ENCODE peak calls at places on chromosomes 6 and 20, in four cellular contexts. One of them, this sample, is unnamed.

GRCh38 chr6:148557796-148558457 is 188.9 kb upstream of the UST start:
- DNase-seq in adrenal gland: no peak
- DNase-seq in lower lobe of right lung: no peak
- DNase-seq in bronchial epithelial cell: no peak
- DNase-seq in this sample: no peak

GRCh38 chr6:2741756-2742155 is 9.0 kb downstream of the MYLK4 start:
- DNase-seq in adrenal gland: no peak
- DNase-seq in lower lobe of right lung: no peak
- DNase-seq in bronchial epithelial cell: no peak
- DNase-seq in this sample: no peak

GRCh38 chr6:110990835-110991576 is 9.2 kb downstream of the RPF2 start:
- DNase-seq in adrenal gland: no peak
- DNase-seq in lower lobe of right lung: no peak
- DNase-seq in bronchial epithelial cell: no peak
- DNase-seq in this sample: no peak

GRCh38 chr20:57388953-57389694 is 2.1 kb upstream of the RBM38 start:
- DNase-seq in adrenal gland: peak; percentile 84
- DNase-seq in lower lobe of right lung: peak; percentile 90
- DNase-seq in bronchial epithelial cell: peak; percentile 46
- DNase-seq in this sample: peak; percentile 82

GRCh38 chr20:34952676-34953075 is 2.9 kb downstream of the GSS start:
- DNase-seq in adrenal gland: no peak
- DNase-seq in lower lobe of right lung: no peak
- DNase-seq in bronchial epithelial cell: no peak
- DNase-seq in this sample: no peak

GRCh38 chr6:113122060-113122459 is 735.1 kb upstream of the MARCKS start:
- DNase-seq in adrenal gland: peak; percentile 14
- DNase-seq in lower lobe of right lung: no peak
- DNase-seq in bronchial epithelial cell: peak; percentile 83
- DNase-seq in this sample: no peak

GRCh38 chr20:40805592-40805991 is 116.6 kb upstream of the MAFB start:
- DNase-seq in adrenal gland: no peak
- DNase-seq in lower lobe of right lung: no peak
- DNase-seq in bronchial epithelial cell: no peak
- DNase-seq in this sample: no peak

GRCh38 chr6:53273356-53273755 is 75.4 kb downstream of the ELOVL5 start:
- DNase-seq in adrenal gland: no peak
- DNase-seq in lower lobe of right lung: no peak
- DNase-seq in bronchial epithelial cell: no peak
- DNase-seq in this sample: no peak

GRCh38 chr6:168365422-168366165 is 46.0 kb upstream of the DACT2 start:
- DNase-seq in adrenal gland: no peak
- DNase-seq in lower lobe of right lung: no peak
- DNase-seq in bronchial epithelial cell: no peak
- DNase-seq in this sample: peak; percentile 19

GRCh38 chr6:113871975-113872374 is 14.8 kb downstream of the MARCKS start:
- DNase-seq in adrenal gland: no peak
- DNase-seq in lower lobe of right lung: no peak
- DNase-seq in bronchial epithelial cell: no peak
- DNase-seq in this sample: no peak

GRCh38 chr6:30101423-30101938 is 11.4 kb downstream of the TRIM31 start:
- DNase-seq in adrenal gland: no peak
- DNase-seq in lower lobe of right lung: no peak
- DNase-seq in bronchial epithelial cell: peak; percentile 30
- DNase-seq in this sample: no peak

GRCh38 chr20:4455301-4455701 is 266.4 kb upstream of the PRND start:
- DNase-seq in adrenal gland: no peak
- DNase-seq in lower lobe of right lung: no peak
- DNase-seq in bronchial epithelial cell: peak; percentile 76
- DNase-seq in this sample: no peak

GRCh38 chr6:117956386-117956785 is 49.3 kb downstream of the SLC35F1 start:
- DNase-seq in adrenal gland: peak; percentile 13
- DNase-seq in lower lobe of right lung: no peak
- DNase-seq in bronchial epithelial cell: no peak
- DNase-seq in this sample: no peak

GRCh38 chr6:33624856-33625255 is 3.7 kb downstream of the ITPR3 start:
- DNase-seq in adrenal gland: peak; percentile 58
- DNase-seq in lower lobe of right lung: no peak
- DNase-seq in bronchial epithelial cell: no peak
- DNase-seq in this sample: no peak

GRCh38 chr6:153898360-153899059 is 140.5 kb upstream of the OPRM1 start:
- DNase-seq in adrenal gland: no peak
- DNase-seq in lower lobe of right lung: no peak
- DNase-seq in bronchial epithelial cell: no peak
- DNase-seq in this sample: no peak

GRCh38 chr6:77456531-77457248 is 6.6 kb downstream of the HTR1B start:
- DNase-seq in adrenal gland: peak; percentile 17
- DNase-seq in lower lobe of right lung: no peak
- DNase-seq in bronchial epithelial cell: peak; percentile 95
- DNase-seq in this sample: no peak

GRCh38 chr6:115365783-115366182 is 694.9 kb downstream of the FRK start:
- DNase-seq in adrenal gland: no peak
- DNase-seq in lower lobe of right lung: no peak
- DNase-seq in bronchial epithelial cell: no peak
- DNase-seq in this sample: no peak

GRCh38 chr20:62423326-62423706 is 4.0 kb downstream of the RBBP8NL start:
- DNase-seq in adrenal gland: no peak
- DNase-seq in lower lobe of right lung: no peak
- DNase-seq in bronchial epithelial cell: no peak
- DNase-seq in this sample: no peak

GRCh38 chr6:33840064-33840926 is 36.5 kb upstream of the MLN start:
- DNase-seq in adrenal gland: peak; percentile 68
- DNase-seq in lower lobe of right lung: no peak
- DNase-seq in bronchial epithelial cell: peak; percentile 98
- DNase-seq in this sample: peak; percentile 51

GRCh38 chr6:113833537-113833936 is 23.6 kb upstream of the MARCKS start:
- DNase-seq in adrenal gland: no peak
- DNase-seq in lower lobe of right lung: no peak
- DNase-seq in bronchial epithelial cell: peak; percentile 53
- DNase-seq in this sample: no peak

GRCh38 chr20:36399147-36399968 is 93.2 kb downstream of the DLGAP4 start:
- DNase-seq in adrenal gland: peak; percentile 70
- DNase-seq in lower lobe of right lung: no peak
- DNase-seq in bronchial epithelial cell: peak; percentile 43
- DNase-seq in this sample: no peak

GRCh38 chr20:63522091-63522868 is 1.7 kb downstream of the PPDPF start:
- DNase-seq in adrenal gland: no peak
- DNase-seq in lower lobe of right lung: no peak
- DNase-seq in bronchial epithelial cell: no peak
- DNase-seq in this sample: no peak

DNA sequence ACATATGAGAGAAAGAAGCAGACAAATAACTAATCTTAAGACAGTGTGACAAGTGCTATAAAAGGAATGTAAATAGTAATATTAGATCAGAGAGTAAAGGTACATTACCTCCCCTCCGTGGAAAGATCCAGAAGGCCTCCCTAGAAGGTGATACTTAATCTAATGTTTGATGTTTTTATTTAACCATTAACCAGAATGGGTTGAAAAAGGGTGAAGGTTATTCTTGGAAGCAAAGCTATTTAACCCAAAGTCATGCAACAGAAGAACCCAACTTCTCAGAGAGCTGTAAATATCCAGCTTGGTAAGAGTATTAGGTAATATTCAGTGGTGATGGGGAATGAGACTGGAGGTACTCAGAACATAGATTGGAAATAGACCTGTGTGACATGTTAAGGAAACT is 68.0 kb upstream of the HIVEP1 start:
- DNase-seq in adrenal gland: no peak
- DNase-seq in lower lobe of right lung: no peak
- DNase-seq in bronchial epithelial cell: no peak
- DNase-seq in this sample: no peak
- H3K36me3 ChIP-seq in adrenal gland: no peaks in the 10 kb centered on the region
- H3K36me3 ChIP-seq in lower lobe of right lung: no peaks in the 10 kb centered on the region
- H3K36me3 ChIP-seq in bronchial epithelial cell: no peaks in the 10 kb centered on the region
- H3K36me3 ChIP-seq in this sample: no peaks in the 10 kb centered on the region

GRCh38 chr20:48419173-48419572 is 408.6 kb downstream of the PREX1 start:
- DNase-seq in adrenal gland: no peak
- DNase-seq in lower lobe of right lung: no peak
- DNase-seq in bronchial epithelial cell: no peak
- DNase-seq in this sample: no peak

GRCh38 chr20:48425776-48426175 is 402.0 kb downstream of the PREX1 start:
- DNase-seq in adrenal gland: no peak
- DNase-seq in lower lobe of right lung: no peak
- DNase-seq in bronchial epithelial cell: no peak
- DNase-seq in this sample: no peak

GRCh38 chr20:48416002-48416401 is 411.8 kb downstream of the PREX1 start:
- DNase-seq in adrenal gland: no peak
- DNase-seq in lower lobe of right lung: no peak
- DNase-seq in bronchial epithelial cell: no peak
- DNase-seq in this sample: no peak

GRCh38 chr20:48422242-48422960 is 405.4 kb downstream of the PREX1 start:
- DNase-seq in adrenal gland: no peak
- DNase-seq in lower lobe of right lung: no peak
- DNase-seq in bronchial epithelial cell: no peak
- DNase-seq in this sample: no peak

DNA sequence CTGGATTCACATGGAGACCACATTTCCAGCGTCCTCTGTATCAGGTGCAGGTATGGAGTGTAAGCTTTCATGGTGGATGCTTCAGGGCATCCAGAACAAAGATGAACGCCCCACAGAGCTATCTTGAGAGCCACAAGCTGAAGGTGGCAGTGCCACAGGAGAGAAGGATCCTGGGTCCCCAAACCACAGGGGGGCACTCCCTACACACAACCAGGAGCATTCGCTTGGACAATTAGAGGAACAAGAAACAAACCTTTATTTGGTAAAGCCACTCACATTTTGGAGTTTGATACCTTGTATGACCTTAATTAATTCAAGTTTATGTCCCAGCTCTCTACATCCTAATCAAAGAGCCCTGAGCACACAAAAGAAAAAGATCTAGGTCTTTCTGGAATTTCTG is 406.3 kb downstream of the PREX1 start:
- DNase-seq in adrenal gland: no peak
- DNase-seq in lower lobe of right lung: no peak
- DNase-seq in bronchial epithelial cell: no peak
- DNase-seq in this sample: no peak
- TF ChIP-seq CTCF in adrenal gland: no peak
- TF ChIP-seq CTCF in lower lobe of right lung: no peak
- TF ChIP-seq CTCF in bronchial epithelial cell: no peak
- TF ChIP-seq CTCF in this sample: no peak

GRCh38 chr6:132471787-132472186 is 41.1 kb downstream of the STX7 start:
- DNase-seq in adrenal gland: no peak
- DNase-seq in lower lobe of right lung: no peak
- DNase-seq in bronchial epithelial cell: no peak
- DNase-seq in this sample: no peak
- H3K36me3 ChIP-seq in adrenal gland: peaks cover 20% of the 10 kb centered on the region
- H3K36me3 ChIP-seq in lower lobe of right lung: peaks cover 66% of the 10 kb centered on the region
- H3K36me3 ChIP-seq in bronchial epithelial cell: peaks cover 5% of the 10 kb centered on the region
- H3K36me3 ChIP-seq in this sample: no peaks in the 10 kb centered on the region

GRCh38 chr6:44567406-44567805 is 179.9 kb downstream of the CDC5L start:
- DNase-seq in adrenal gland: no peak
- DNase-seq in lower lobe of right lung: no peak
- DNase-seq in bronchial epithelial cell: no peak
- DNase-seq in this sample: no peak

GRCh38 chr6:44572346-44572745 is 184.8 kb downstream of the CDC5L start:
- DNase-seq in adrenal gland: no peak
- DNase-seq in lower lobe of right lung: no peak
- DNase-seq in bronchial epithelial cell: no peak
- DNase-seq in this sample: no peak

GRCh38 chr6:44569131-44569530 is 181.6 kb downstream of the CDC5L start:
- DNase-seq in adrenal gland: no peak
- DNase-seq in lower lobe of right lung: no peak
- DNase-seq in bronchial epithelial cell: no peak
- DNase-seq in this sample: no peak

GRCh38 chr6:44569931-44570385 is 182.5 kb downstream of the CDC5L start:
- DNase-seq in adrenal gland: peak; percentile 37
- DNase-seq in lower lobe of right lung: peak; percentile 70
- DNase-seq in bronchial epithelial cell: no peak
- DNase-seq in this sample: peak; percentile 49

GRCh38 chr6:44571510-44571909 is 184.0 kb downstream of the CDC5L start:
- DNase-seq in adrenal gland: no peak
- DNase-seq in lower lobe of right lung: no peak
- DNase-seq in bronchial epithelial cell: no peak
- DNase-seq in this sample: no peak
- TF ChIP-seq CTCF in adrenal gland: no peak
- TF ChIP-seq CTCF in lower lobe of right lung: no peak
- TF ChIP-seq CTCF in bronchial epithelial cell: no peak
- TF ChIP-seq CTCF in this sample: no peak

GRCh38 chr6:166484863-166485262 is 101.6 kb downstream of the RAMACL start:
- DNase-seq in adrenal gland: no peak
- DNase-seq in lower lobe of right lung: no peak
- DNase-seq in bronchial epithelial cell: no peak
- DNase-seq in this sample: no peak
- H3K36me3 ChIP-seq in adrenal gland: no peaks in the 10 kb centered on the region
- H3K36me3 ChIP-seq in lower lobe of right lung: peaks cover 73% of the 10 kb centered on the region
- H3K36me3 ChIP-seq in bronchial epithelial cell: peaks cover 4% of the 10 kb centered on the region
- H3K36me3 ChIP-seq in this sample: no peaks in the 10 kb centered on the region

DNA sequence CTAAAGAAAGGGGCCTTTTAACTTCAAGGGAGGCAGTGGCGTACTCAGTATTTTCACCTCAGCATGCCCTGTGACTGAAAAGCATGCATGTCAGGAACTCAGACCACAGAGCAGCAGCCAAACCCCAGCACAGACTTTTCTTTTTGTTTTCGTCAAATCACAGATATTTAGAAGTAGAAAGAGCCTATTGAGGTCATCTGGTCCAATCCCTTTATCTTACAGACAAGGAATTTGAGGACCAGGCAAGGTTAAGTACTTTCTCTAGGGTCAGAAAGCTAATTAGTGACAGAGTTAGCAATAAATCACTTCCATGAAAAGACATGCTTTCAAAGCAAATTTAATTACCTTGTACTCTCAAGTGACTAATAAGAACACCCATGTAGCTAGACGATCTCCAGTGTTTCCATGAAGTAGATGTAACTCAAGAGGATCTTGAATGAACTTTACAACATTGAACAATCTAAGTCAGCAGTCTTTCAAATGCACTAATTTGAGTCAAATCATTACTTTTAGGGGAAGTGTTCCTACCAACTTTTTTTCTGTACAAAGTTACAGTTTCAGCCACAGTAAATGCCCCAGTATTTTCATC is 35.9 kb downstream of the MOXD1 start:
- DNase-seq in adrenal gland: no peak
- DNase-seq in lower lobe of right lung: no peak
- DNase-seq in bronchial epithelial cell: no peak
- DNase-seq in this sample: no peak
- TF ChIP-seq CTCF in adrenal gland: no peak
- TF ChIP-seq CTCF in lower lobe of right lung: no peak
- TF ChIP-seq CTCF in bronchial epithelial cell: no peak
- TF ChIP-seq CTCF in this sample: no peak